ENCODE peak calls at places on chromosomes 4 and X, in eight cellular contexts. U is fibroblast of gingiva; J is naive thymus-derived CD4-positive, alpha-beta T cell; B is HCEC 1CT; K is bronchial epithelial cell; P is stimulated activated naive CD4-positive, alpha-beta T cell; V is fibroblast of the conjunctiva; C is NCI-H1105 treated with DMSO at 0.1 percent for 48 hours. T is an unnamed sample.

GRCh38 chr4:152065545-152065944 is 304.7 kb upstream of the GATB start:
- DNase-seq in U (no peak), J (no peak), B (no peak), K (no peak), P (no peak), V (no peak), C (no peak), T (peak; percentile 9)

GRCh38 chr4:145716200-145716599 is 36.3 kb downstream of the C4orf51 start:
- DNase-seq in U (peak; percentile 75), J (no peak), B (no peak), K (peak; percentile 44), P (no peak), V (no peak), C (no peak), T (peak; percentile 15)

GRCh38 chr4:68591204-68591603 is 15.1 kb upstream of the UGT2B17 start:
- DNase-seq in U (no peak), J (no peak), B (no peak), K (peak; percentile 68), P (no peak), V (no peak), C (no peak), T (no peak)

GRCh38 chrX:9604111-9604907 is 139.5 kb downstream of the TBL1X start:
- DNase-seq in U (peak; percentile 68), J (no peak), B (no peak), K (no peak), P (no peak), V (no peak), C (no peak), T (peak; percentile 72)

GRCh38 chr4:41207330-41207831 is 7.0 kb downstream of the APBB2 start:
- DNase-seq in U (peak; percentile 55), J (no peak), B (peak; percentile 65), K (no peak), P (no peak), V (no peak), C (no peak), T (no peak)

GRCh38 chrX:19739683-19740082 is 147.7 kb downstream of the SH3KBP1 start:
- DNase-seq in U (peak; percentile 46), J (peak; percentile 12), B (peak; percentile 67), K (peak; percentile 57), P (peak; percentile 3), V (peak; percentile 43), C (no peak), T (peak; percentile 56)

GRCh38 chr4:857461-857860 is 31.5 kb upstream of the CPLX1 start:
- DNase-seq in U (no peak), J (no peak), B (no peak), K (no peak), P (no peak), V (no peak), C (no peak), T (no peak)

GRCh38 chrX:10514891-10515290 is 105.5 kb downstream of the MID1 start:
- DNase-seq in U (peak; percentile 79), J (no peak), B (no peak), K (no peak), P (no peak), V (no peak), C (no peak), T (peak; percentile 56)

GRCh38 chrX:135595543-135595942 is 75.1 kb downstream of the INTS6L start:
- DNase-seq in U (no peak), J (no peak), B (no peak), K (no peak), P (no peak), V (no peak), C (no peak), T (no peak)

GRCh38 chr4:64144994-64145393 is 264.3 kb downstream of the TECRL start:
- DNase-seq in U (no peak), J (no peak), B (no peak), K (no peak), P (no peak), V (no peak), C (peak; percentile 76), T (no peak)

GRCh38 chr4:17510582-17510981 is 1.3 kb downstream of the QDPR start:
- DNase-seq in U (no peak), J (no peak), B (no peak), K (no peak), P (no peak), V (no peak), C (no peak), T (no peak)

T was measured in MG63.